ENCODE peak calls at places on chromosomes 5 and 9, in five cellular contexts. One of them, this sample, is unnamed.

GRCh38 chr5:147162740-147163139 is 72.1 kb upstream of the STK32A start:
- DNase-seq in psoas muscle: no peak
- DNase-seq in CD8-positive, alpha-beta memory T cell: no peak
- DNase-seq in IMR-90: no peak
- DNase-seq in breast epithelium: no peak
- DNase-seq in this sample: no peak

GRCh38 chr5:125552486-125552885 is 806.0 kb upstream of the ZNF608 start:
- DNase-seq in psoas muscle: no peak
- DNase-seq in CD8-positive, alpha-beta memory T cell: no peak
- DNase-seq in IMR-90: peak; percentile 50
- DNase-seq in breast epithelium: no peak
- DNase-seq in this sample: peak; percentile 37

GRCh38 chr5:78808818-78809217 is 160.2 kb upstream of the LHFPL2 start:
- DNase-seq in psoas muscle: no peak
- DNase-seq in CD8-positive, alpha-beta memory T cell: no peak
- DNase-seq in IMR-90: no peak
- DNase-seq in breast epithelium: no peak
- DNase-seq in this sample: no peak

GRCh38 chr5:132221781-132222648 is 5.6 kb downstream of the P4HA2 start:
- DNase-seq in psoas muscle: peak; percentile 44
- DNase-seq in CD8-positive, alpha-beta memory T cell: no peak
- DNase-seq in IMR-90: peak; percentile 87
- DNase-seq in breast epithelium: no peak
- DNase-seq in this sample: peak; percentile 82

GRCh38 chr5:39760385-39761198 is 335.8 kb upstream of the DAB2 start:
- DNase-seq in psoas muscle: peak; percentile 28
- DNase-seq in CD8-positive, alpha-beta memory T cell: no peak
- DNase-seq in IMR-90: peak; percentile 94
- DNase-seq in breast epithelium: peak; percentile 28
- DNase-seq in this sample: peak; percentile 94

GRCh38 chr5:84603557-84604185 is 219.0 kb upstream of the EDIL3 start:
- DNase-seq in psoas muscle: peak; percentile 30
- DNase-seq in CD8-positive, alpha-beta memory T cell: no peak
- DNase-seq in IMR-90: peak; percentile 88
- DNase-seq in breast epithelium: no peak
- DNase-seq in this sample: peak; percentile 27

GRCh38 chr5:108206707-108207106 is 175.2 kb downstream of the FBXL17 start:
- DNase-seq in psoas muscle: no peak
- DNase-seq in CD8-positive, alpha-beta memory T cell: no peak
- DNase-seq in IMR-90: no peak
- DNase-seq in breast epithelium: no peak
- DNase-seq in this sample: no peak

GRCh38 chr5:1639757-1640156 is 116.0 kb upstream of the LPCAT1 start:
- DNase-seq in psoas muscle: no peak
- DNase-seq in CD8-positive, alpha-beta memory T cell: no peak
- DNase-seq in IMR-90: no peak
- DNase-seq in breast epithelium: no peak
- DNase-seq in this sample: no peak

GRCh38 chr5:85823462-85824426 is 794.0 kb upstream of the COX7C start:
- DNase-seq in psoas muscle: no peak
- DNase-seq in CD8-positive, alpha-beta memory T cell: no peak
- DNase-seq in IMR-90: no peak
- DNase-seq in breast epithelium: no peak
- DNase-seq in this sample: no peak

GRCh38 chr9:34380034-34380510 is 3.4 kb upstream of the MYORG start:
- DNase-seq in psoas muscle: no peak
- DNase-seq in CD8-positive, alpha-beta memory T cell: no peak
- DNase-seq in IMR-90: no peak
- DNase-seq in breast epithelium: no peak
- DNase-seq in this sample: no peak

GRCh38 chr5:128844354-128844923 is 120.8 kb upstream of the SLC27A6 start:
- DNase-seq in psoas muscle: no peak
- DNase-seq in CD8-positive, alpha-beta memory T cell: no peak
- DNase-seq in IMR-90: peak; percentile 28
- DNase-seq in breast epithelium: no peak
- DNase-seq in this sample: peak; percentile 40

DNA sequence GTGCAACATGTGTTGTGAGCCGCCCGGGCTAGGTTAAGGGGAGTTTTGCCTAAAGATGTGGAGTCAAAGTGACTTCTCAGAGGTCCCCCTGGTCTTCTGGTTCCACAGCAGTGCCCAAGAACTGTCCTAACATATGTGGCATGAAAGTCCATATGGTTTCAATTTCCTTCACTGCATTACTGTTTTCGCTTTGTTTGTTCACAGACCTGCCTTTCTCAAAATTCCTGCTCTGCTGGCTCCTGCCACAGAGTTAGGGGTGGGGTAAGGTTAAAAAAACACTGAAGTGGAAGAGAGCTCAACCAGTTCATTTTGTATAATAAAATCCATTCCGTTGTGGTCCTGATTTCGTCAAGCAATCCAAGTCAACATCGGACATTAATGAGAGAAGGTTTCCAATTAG is 289.4 kb downstream of the DMAC1 start:
- DNase-seq in psoas muscle: no peak
- DNase-seq in CD8-positive, alpha-beta memory T cell: no peak
- DNase-seq in IMR-90: no peak
- DNase-seq in breast epithelium: no peak
- DNase-seq in this sample: no peak
- H3K4me1 ChIP-seq in psoas muscle: no peaks in the 10 kb centered on the region
- H3K4me1 ChIP-seq in CD8-positive, alpha-beta memory T cell: no peaks in the 10 kb centered on the region
- H3K4me1 ChIP-seq in IMR-90: peaks cover 8% of the 10 kb centered on the region
- H3K4me1 ChIP-seq in breast epithelium: no peaks in the 10 kb centered on the region
- H3K4me1 ChIP-seq in this sample: no peaks in the 10 kb centered on the region

GRCh38 chr9:120918931-120919638 is 7.5 kb downstream of the TRAF1 start:
- DNase-seq in psoas muscle: no peak
- DNase-seq in CD8-positive, alpha-beta memory T cell: no peak
- DNase-seq in IMR-90: no peak
- DNase-seq in breast epithelium: no peak
- DNase-seq in this sample: no peak

GRCh38 chr9:120921751-120922181 is 4.8 kb downstream of the TRAF1 start:
- DNase-seq in psoas muscle: no peak
- DNase-seq in CD8-positive, alpha-beta memory T cell: no peak
- DNase-seq in IMR-90: no peak
- DNase-seq in breast epithelium: no peak
- DNase-seq in this sample: no peak

GRCh38 chr9:120917989-120918630 is 8.5 kb downstream of the TRAF1 start:
- DNase-seq in psoas muscle: no peak
- DNase-seq in CD8-positive, alpha-beta memory T cell: no peak
- DNase-seq in IMR-90: no peak
- DNase-seq in breast epithelium: no peak
- DNase-seq in this sample: no peak

GRCh38 chr9:120920495-120921178 is 6.0 kb downstream of the TRAF1 start:
- DNase-seq in psoas muscle: no peak
- DNase-seq in CD8-positive, alpha-beta memory T cell: no peak
- DNase-seq in IMR-90: no peak
- DNase-seq in breast epithelium: no peak
- DNase-seq in this sample: no peak

GRCh38 chr9:120919639-120920494 is 6.7 kb downstream of the TRAF1 start:
- DNase-seq in psoas muscle: no peak
- DNase-seq in CD8-positive, alpha-beta memory T cell: peak; percentile 37
- DNase-seq in IMR-90: no peak
- DNase-seq in breast epithelium: no peak
- DNase-seq in this sample: no peak
- H3K4me1 ChIP-seq in psoas muscle: peaks cover 2% of the 10 kb centered on the region
- H3K4me1 ChIP-seq in CD8-positive, alpha-beta memory T cell: peaks cover 97% of the 10 kb centered on the region
- H3K4me1 ChIP-seq in IMR-90: peaks cover 20% of the 10 kb centered on the region
- H3K4me1 ChIP-seq in breast epithelium: peaks cover 3% of the 10 kb centered on the region
- H3K4me1 ChIP-seq in this sample: peaks cover 17% of the 10 kb centered on the region

GRCh38 chr9:105700598-105701544 is 6.5 kb downstream of the TMEM38B start:
- DNase-seq in psoas muscle: no peak
- DNase-seq in CD8-positive, alpha-beta memory T cell: no peak
- DNase-seq in IMR-90: no peak
- DNase-seq in breast epithelium: no peak
- DNase-seq in this sample: no peak

GRCh38 chr9:105697871-105698270 is 3.5 kb downstream of the TMEM38B start:
- DNase-seq in psoas muscle: no peak
- DNase-seq in CD8-positive, alpha-beta memory T cell: no peak
- DNase-seq in IMR-90: peak; percentile 38
- DNase-seq in breast epithelium: no peak
- DNase-seq in this sample: no peak

GRCh38 chr9:105706156-105706555 is 11.8 kb downstream of the TMEM38B start:
- DNase-seq in psoas muscle: no peak
- DNase-seq in CD8-positive, alpha-beta memory T cell: no peak
- DNase-seq in IMR-90: no peak
- DNase-seq in breast epithelium: no peak
- DNase-seq in this sample: no peak

GRCh38 chr9:105698348-105698747 is 4.0 kb downstream of the TMEM38B start:
- DNase-seq in psoas muscle: no peak
- DNase-seq in CD8-positive, alpha-beta memory T cell: no peak
- DNase-seq in IMR-90: no peak
- DNase-seq in breast epithelium: no peak
- DNase-seq in this sample: no peak

GRCh38 chr9:105702207-105702606 is 7.9 kb downstream of the TMEM38B start:
- DNase-seq in psoas muscle: no peak
- DNase-seq in CD8-positive, alpha-beta memory T cell: no peak
- DNase-seq in IMR-90: no peak
- DNase-seq in breast epithelium: no peak
- DNase-seq in this sample: no peak
- H3K4me1 ChIP-seq in psoas muscle: peaks cover 37% of the 10 kb centered on the region
- H3K4me1 ChIP-seq in CD8-positive, alpha-beta memory T cell: no peaks in the 10 kb centered on the region
- H3K4me1 ChIP-seq in IMR-90: no peaks in the 10 kb centered on the region
- H3K4me1 ChIP-seq in breast epithelium: no peaks in the 10 kb centered on the region
- H3K4me1 ChIP-seq in this sample: no peaks in the 10 kb centered on the region

GRCh38 chr9:77944556-77945261 is 86.9 kb downstream of the GNAQ start:
- DNase-seq in psoas muscle: no peak
- DNase-seq in CD8-positive, alpha-beta memory T cell: no peak
- DNase-seq in IMR-90: no peak
- DNase-seq in breast epithelium: no peak
- DNase-seq in this sample: no peak

GRCh38 chr9:77933976-77934375 is 97.6 kb downstream of the GNAQ start:
- DNase-seq in psoas muscle: no peak
- DNase-seq in CD8-positive, alpha-beta memory T cell: no peak
- DNase-seq in IMR-90: no peak
- DNase-seq in breast epithelium: no peak
- DNase-seq in this sample: no peak

GRCh38 chr9:77943053-77943452 is 88.6 kb downstream of the GNAQ start:
- DNase-seq in psoas muscle: no peak
- DNase-seq in CD8-positive, alpha-beta memory T cell: no peak
- DNase-seq in IMR-90: no peak
- DNase-seq in breast epithelium: no peak
- DNase-seq in this sample: peak; percentile 32

GRCh38 chr9:77935974-77936373 is 95.6 kb downstream of the GNAQ start:
- DNase-seq in psoas muscle: no peak
- DNase-seq in CD8-positive, alpha-beta memory T cell: no peak
- DNase-seq in IMR-90: no peak
- DNase-seq in breast epithelium: no peak
- DNase-seq in this sample: no peak

DNA sequence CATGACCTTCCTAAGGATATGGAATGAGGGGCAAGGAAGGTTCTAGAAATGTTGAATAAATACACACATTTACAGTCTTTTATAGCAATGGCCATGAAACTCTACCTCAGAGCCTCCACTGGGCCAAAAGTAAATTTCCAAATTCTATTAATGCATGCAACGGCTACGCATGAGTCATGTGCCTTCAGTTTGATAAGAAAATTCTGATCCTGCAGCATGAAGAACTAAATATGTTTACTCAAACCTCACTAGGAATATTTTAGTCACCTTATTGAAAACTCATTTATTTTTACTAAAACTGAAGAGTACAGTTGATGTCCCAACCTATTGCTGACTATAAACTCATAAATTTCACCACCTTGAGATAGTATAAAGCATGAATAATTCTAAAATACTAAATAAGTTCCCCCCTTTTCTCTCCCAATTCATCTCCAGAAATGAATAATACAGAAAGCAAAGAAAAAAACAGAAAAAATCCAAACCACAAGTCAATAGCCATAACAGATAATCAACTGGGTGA is 92.4 kb downstream of the GNAQ start:
- DNase-seq in psoas muscle: no peak
- DNase-seq in CD8-positive, alpha-beta memory T cell: no peak
- DNase-seq in IMR-90: peak; percentile 60
- DNase-seq in breast epithelium: no peak
- DNase-seq in this sample: no peak
- H3K4me1 ChIP-seq in psoas muscle: peaks cover 12% of the 10 kb centered on the region
- H3K4me1 ChIP-seq in CD8-positive, alpha-beta memory T cell: peaks cover 9% of the 10 kb centered on the region
- H3K4me1 ChIP-seq in IMR-90: no peaks in the 10 kb centered on the region
- H3K4me1 ChIP-seq in breast epithelium: no peaks in the 10 kb centered on the region
- H3K4me1 ChIP-seq in this sample: no peaks in the 10 kb centered on the region

DNA sequence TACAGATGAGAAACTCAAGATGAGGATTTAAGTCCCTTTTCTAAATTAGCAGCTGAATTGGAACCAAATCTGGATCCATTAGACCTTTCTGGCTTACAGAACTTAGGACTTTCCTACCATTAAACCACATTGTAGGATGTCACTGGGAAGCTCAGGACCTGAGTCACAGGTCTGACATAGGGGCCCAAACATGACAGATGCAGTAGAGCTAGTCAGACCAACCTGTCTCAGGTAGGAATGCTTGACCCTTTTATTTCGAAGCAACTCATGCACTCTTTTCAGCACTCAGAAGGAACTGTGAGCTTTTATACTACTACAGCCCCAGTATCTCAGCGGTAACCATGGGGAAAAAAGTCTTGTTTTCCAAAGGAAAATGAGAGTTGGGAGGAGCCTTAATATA is 2.5 kb downstream of the RAB24 start:
- DNase-seq in psoas muscle: no peak
- DNase-seq in CD8-positive, alpha-beta memory T cell: no peak
- DNase-seq in IMR-90: no peak
- DNase-seq in breast epithelium: no peak
- DNase-seq in this sample: no peak
- H3K4me1 ChIP-seq in psoas muscle: peaks cover 39% of the 10 kb centered on the region
- H3K4me1 ChIP-seq in CD8-positive, alpha-beta memory T cell: peaks cover 75% of the 10 kb centered on the region
- H3K4me1 ChIP-seq in IMR-90: peaks cover 12% of the 10 kb centered on the region
- H3K4me1 ChIP-seq in breast epithelium: peaks cover 10% of the 10 kb centered on the region
- H3K4me1 ChIP-seq in this sample: peaks cover 21% of the 10 kb centered on the region

This sample was measured in GM23248.